ENCODE peak calls at places on chromosomes 5 and 9, in six cellular contexts. S is astrocyte of the spinal cord, F is neural progenitor cell, E is ureter, Z is EL, I is bronchial epithelial cell. O is an unnamed sample.

GRCh38 chr9:33225319-33226152 is 14.4 kb upstream of the SPINK4 start:
- DNase-seq in S (peak), F (peak), E (peak), Z (peak), I (peak), O (no peak)

GRCh38 chr5:149130121-149130931 is 11.0 kb upstream of the ABLIM3 start:
- DNase-seq in S (no peak), F (peak), E (no peak), Z (no peak), I (peak), O (peak)

GRCh38 chr9:92747459-92748232 is 17.0 kb downstream of the BICD2 start:
- DNase-seq in S (no peak), F (no peak), E (no peak), Z (peak), I (peak), O (peak)

GRCh38 chr5:9562101-9562500 is 16.2 kb upstream of the SEMA5A start:
- DNase-seq in S (peak), F (no peak), E (peak), Z (peak), I (peak), O (peak)

GRCh38 chr9:16282216-16282615 is 588.3 kb downstream of the BNC2 start:
- DNase-seq in S (no peak), F (no peak), E (no peak), Z (peak), I (peak), O (no peak)

GRCh38 chr9:19473605-19474004 is 64.8 kb downstream of the ACER2 start:
- DNase-seq in S (no peak), F (no peak), E (no peak), Z (no peak), I (no peak), O (no peak)

GRCh38 chr9:76576344-76576743 is 117.4 kb downstream of the GCNT1 start:
- DNase-seq in S (peak), F (no peak), E (no peak), Z (peak), I (peak), O (peak)

GRCh38 chr5:41625571-41625970 is 115.2 kb upstream of the PLCXD3 start:
- DNase-seq in S (no peak), F (no peak), E (no peak), Z (no peak), I (no peak), O (no peak)

GRCh38 chr5:26323794-26324193 is 714.6 kb downstream of the CDH9 start:
- DNase-seq in S (no peak), F (no peak), E (no peak), Z (no peak), I (no peak), O (no peak)

GRCh38 chr5:178231736-178232123 is 872 bp downstream of the PHYKPL start:
- DNase-seq in S (no peak), F (peak), E (no peak), Z (no peak), I (no peak), O (peak)